ENCODE peak calls at places on chromosomes 7 and 10, in ten cellular contexts. G is naive B cell; H is stimulated activated CD8-positive, alpha-beta memory T cell treated with anti-CD3 and anti-CD28 coated beads, Interleukin-7, amount 100 ng/mL, for 24 hours; D is breast epithelium; X is midbrain; I is NT2/D1; Y is non-pigmented ciliary epithelial cell; S is iris pigment epithelial cell; C is HS-5; F is NCI-H1417. U is an unnamed sample.

GRCh38 chr10:104032144-104032775 is 53.4 kb downstream of the COL17A1 start:
- DNase-seq in G (no peak), H (no peak), D (no peak), X (peak), I (peak), Y (no peak), S (no peak), C (no peak), F (peak), U (no peak)

GRCh38 chr7:143320620-143321019 is 4.7 kb downstream of the CLCN1 start:
- DNase-seq in G (no peak), H (no peak), D (peak), X (no peak), I (no peak), Y (no peak), S (no peak), C (no peak), F (no peak), U (no peak)

GRCh38 chr10:122981066-122981464 is 864 bp downstream of the PSTK start:
- DNase-seq in G (peak), H (no peak), D (no peak), X (no peak), I (peak), Y (no peak), S (peak), C (peak), F (peak), U (peak)

GRCh38 chr10:33113111-33113856 is 155.3 kb upstream of the ITGB1 start:
- DNase-seq in G (no peak), H (no peak), D (no peak), X (no peak), I (no peak), Y (no peak), S (peak), C (no peak), F (no peak), U (peak)

GRCh38 chr10:29240991-29241660 is 47.7 kb upstream of the LYZL1 start:
- DNase-seq in G (no peak), H (no peak), D (no peak), X (peak), I (no peak), Y (no peak), S (no peak), C (no peak), F (no peak), U (no peak)

GRCh38 chr7:155380221-155380861 is 77.6 kb upstream of the EN2 start:
- DNase-seq in G (peak), H (peak), D (peak), X (peak), I (peak), Y (peak), S (peak), C (peak), F (peak), U (peak)

GRCh38 chr10:98264378-98265065 is 3.5 kb downstream of the LOXL4 start:
- DNase-seq in G (no peak), H (no peak), D (no peak), X (no peak), I (no peak), Y (no peak), S (no peak), C (no peak), F (no peak), U (no peak)

GRCh38 chr7:47669178-47669878 is 87.4 kb upstream of the TNS3 start:
- DNase-seq in G (peak), H (no peak), D (peak), X (no peak), I (no peak), Y (peak), S (peak), C (peak), F (no peak), U (peak)

GRCh38 chr10:123236122-123236521 is 81.9 kb downstream of the BUB3 start:
- DNase-seq in G (no peak), H (no peak), D (no peak), X (no peak), I (no peak), Y (no peak), S (peak), C (no peak), F (peak), U (peak)

GRCh38 chr10:82251222-82251977 is 376.4 kb downstream of the NRG3 start:
- DNase-seq in G (no peak), H (no peak), D (no peak), X (no peak), I (peak), Y (no peak), S (no peak), C (no peak), F (peak), U (no peak)

GRCh38 chr7:81236560-81236959 is 317.7 kb upstream of the SEMA3C start:
- DNase-seq in G (no peak), H (no peak), D (no peak), X (no peak), I (no peak), Y (no peak), S (peak), C (no peak), F (no peak), U (no peak)

GRCh38 chr10:92572362-92573090 is 1.4 kb downstream of the IDE start:
- DNase-seq in G (no peak), H (no peak), D (no peak), X (no peak), I (no peak), Y (no peak), S (no peak), C (no peak), F (no peak), U (no peak)

GRCh38 chr10:103374263-103374662 is 6.5 kb downstream of the TAF5 start:
- DNase-seq in G (no peak), H (no peak), D (no peak), X (no peak), I (no peak), Y (no peak), S (no peak), C (no peak), F (no peak), U (no peak)

GRCh38 chr7:17679427-17679826 is 260.9 kb downstream of the SNX13 start:
- DNase-seq in G (no peak), H (no peak), D (no peak), X (no peak), I (no peak), Y (no peak), S (peak), C (no peak), F (no peak), U (peak)

GRCh38 chr10:72691470-72692056 is 380 bp upstream of the MCU start:
- DNase-seq in G (no peak), H (no peak), D (no peak), X (no peak), I (no peak), Y (peak), S (no peak), C (peak), F (no peak), U (peak)

GRCh38 chr7:101377189-101377736 is 14.6 kb downstream of the COL26A1 start:
- DNase-seq in G (no peak), H (no peak), D (no peak), X (no peak), I (no peak), Y (no peak), S (no peak), C (no peak), F (no peak), U (no peak)

GRCh38 chr10:79346388-79347225 is 662 bp upstream of the PPIF start:
- DNase-seq in G (no peak), H (no peak), D (no peak), X (no peak), I (no peak), Y (no peak), S (no peak), C (no peak), F (peak), U (no peak)

GRCh38 chr10:83343676-83344075 is 795.6 kb upstream of the GHITM start:
- DNase-seq in G (no peak), H (no peak), D (no peak), X (no peak), I (no peak), Y (no peak), S (peak), C (no peak), F (no peak), U (no peak)

GRCh38 chr7:44750921-44751571 is 2.4 kb downstream of the ZMIZ2 start:
- DNase-seq in G (peak), H (no peak), D (no peak), X (no peak), I (no peak), Y (no peak), S (peak), C (no peak), F (no peak), U (peak)

GRCh38 chr7:149458235-149458634 is 2.6 kb downstream of the ZNF777 start:
- DNase-seq in G (no peak), H (no peak), D (no peak), X (no peak), I (peak), Y (no peak), S (no peak), C (no peak), F (no peak), U (no peak)

GRCh38 chr7:30238721-30239441 is 45.5 kb upstream of the ZNRF2 start:
- DNase-seq in G (peak), H (no peak), D (peak), X (no peak), I (no peak), Y (no peak), S (peak), C (peak), F (peak), U (peak)

GRCh38 chr10:9535744-9536143 is 1481.3 kb downstream of the GATA3 start:
- DNase-seq in G (no peak), H (no peak), D (no peak), X (no peak), I (no peak), Y (no peak), S (no peak), C (no peak), F (no peak), U (no peak)

GRCh38 chr10:99431190-99431549 is 746 bp upstream of the GOT1 start:
- DNase-seq in G (peak), H (no peak), D (peak), X (peak), I (no peak), Y (no peak), S (peak), C (peak), F (peak), U (peak)

GRCh38 chr10:119542357-119542989 is at the start of gene RGS10:
- DNase-seq in G (peak), H (peak), D (no peak), X (peak), I (no peak), Y (no peak), S (peak), C (no peak), F (peak), U (peak)

GRCh38 chr10:84256510-84257342 is 11.9 kb downstream of the RGR start:
- DNase-seq in G (no peak), H (peak), D (peak), X (peak), I (no peak), Y (no peak), S (peak), C (no peak), F (no peak), U (peak)